ENCODE peak calls at places on chromosome 2, in six cellular contexts. U is aorta; S is CD8-positive, alpha-beta T cell; Y is AG04450; V is left ventricle myocardium inferior; F is psoas muscle. H is an unnamed sample. For H3K9me3, the result is how much of the 10 kb centered on the place peaks cover.

GRCh38 chr2:61419129-61419528 is 51.8 kb downstream of the USP34 start:
- DNase-seq in U (no peak), S (no peak), Y (no peak), V (no peak), F (no peak), H (no peak)

GRCh38 chr2:178825183-178825582 is 18.0 kb upstream of the TTN start:
- DNase-seq in U (no peak), S (no peak), Y (no peak), V (no peak), F (no peak), H (no peak)

GRCh38 chr2:62199392-62200125 is 3.6 kb downstream of the B3GNT2 start:
- DNase-seq in U (no peak), S (no peak), Y (no peak), V (no peak), F (no peak), H (no peak)

GRCh38 chr2:222915092-222915957 is 54.5 kb downstream of the ACSL3 start:
- DNase-seq in U (no peak), S (no peak), Y (no peak), V (no peak), F (no peak), H (no peak)

GRCh38 chr2:172430027-172430426 is 2.6 kb downstream of the ITGA6 start:
- DNase-seq in U (no peak), S (no peak), Y (no peak), V (no peak), F (no peak), H (no peak)

GRCh38 chr2:113058998-113059960 is at the start of gene IL36RN:
- DNase-seq in U (no peak), S (no peak), Y (no peak), V (no peak), F (no peak), H (no peak)

GRCh38 chr2:116095636-116096035 is 1653.2 kb downstream of the DPP10 start:
- DNase-seq in U (no peak), S (no peak), Y (no peak), V (no peak), F (no peak), H (no peak)

GRCh38 chr2:150127995-150128394 is 359.5 kb downstream of the RND3 start:
- DNase-seq in U (no peak), S (no peak), Y (no peak), V (no peak), F (no peak), H (no peak)

GRCh38 chr2:30691948-30692828 is 115.1 kb downstream of the CAPN13 start:
- DNase-seq in U (no peak), S (no peak), Y (no peak), V (peak), F (peak), H (no peak)

GRCh38 chr2:182444170-182444569 is 17.3 kb upstream of the PDE1A start:
- DNase-seq in U (no peak), S (no peak), Y (no peak), V (no peak), F (no peak), H (no peak)

GRCh38 chr2:68383778-68384177 is 18.7 kb downstream of the PLEK start:
- DNase-seq in U (no peak), S (no peak), Y (no peak), V (no peak), F (no peak), H (no peak)

GRCh38 chr2:10817413-10817812 is 4.8 kb upstream of the PDIA6 start:
- DNase-seq in U (no peak), S (no peak), Y (no peak), V (no peak), F (no peak), H (no peak)

GRCh38 chr2:20900052-20900636 is 77.2 kb upstream of the LDAH start:
- DNase-seq in U (no peak), S (no peak), Y (no peak), V (no peak), F (no peak), H (no peak)

GRCh38 chr2:210792000-210792399 is 235.6 kb downstream of the CPS1 start:
- DNase-seq in U (no peak), S (no peak), Y (no peak), V (no peak), F (no peak), H (no peak)

GRCh38 chr2:47645246-47645645 is 137.7 kb upstream of the MSH6 start:
- DNase-seq in U (no peak), S (no peak), Y (no peak), V (no peak), F (no peak), H (no peak)

GRCh38 chr2:157303612-157304011 is 22.0 kb downstream of the ERMN start:
- DNase-seq in U (no peak), S (no peak), Y (no peak), V (no peak), F (no peak), H (no peak)

GRCh38 chr2:108363900-108364225 is 13.9 kb upstream of the SULT1C4 start:
- DNase-seq in U (no peak), S (no peak), Y (no peak), V (no peak), F (no peak), H (no peak)

GRCh38 chr2:221570321-221571107 is 1.6 kb downstream of the EPHA4 start:
- DNase-seq in U (peak), S (no peak), Y (no peak), V (no peak), F (peak), H (peak)

GRCh38 chr2:233819884-233820765 is 34.2 kb downstream of the HJURP start:
- DNase-seq in U (peak), S (no peak), Y (no peak), V (no peak), F (no peak), H (no peak)

GRCh38 chr2:176999331-176999730 is 213.3 kb upstream of the HNRNPA3 start:
- DNase-seq in U (no peak), S (no peak), Y (no peak), V (no peak), F (no peak), H (peak)

GRCh38 chr2:110959233-110959632 is 161.5 kb upstream of the BCL2L11 start:
- DNase-seq in U (no peak), S (no peak), Y (no peak), V (no peak), F (no peak), H (no peak)

GRCh38 chr2:196170681-196171247 is 614 bp downstream of the STK17B start:
- DNase-seq in U (peak), S (no peak), Y (peak), V (peak), F (peak), H (peak)

GRCh38 chr2:25620077-25620476 is 53.3 kb downstream of the DTNB start:
- DNase-seq in U (no peak), S (no peak), Y (no peak), V (no peak), F (no peak), H (no peak)

GRCh38 chr2:25617948-25618646 is 55.3 kb downstream of the DTNB start:
- DNase-seq in U (no peak), S (no peak), Y (peak), V (no peak), F (no peak), H (peak)

GRCh38 chr2:25620711-25621110 is 52.7 kb downstream of the DTNB start:
- DNase-seq in U (no peak), S (no peak), Y (no peak), V (no peak), F (no peak), H (no peak)

GRCh38 chr2:25619187-25619586 is 54.2 kb downstream of the DTNB start:
- DNase-seq in U (no peak), S (no peak), Y (no peak), V (no peak), F (no peak), H (no peak)

GRCh38 chr2:25618676-25619075 is 54.7 kb downstream of the DTNB start:
- DNase-seq in U (no peak), S (no peak), Y (no peak), V (no peak), F (no peak), H (no peak)
- H3K27ac ChIP-seq in U (no peak), S (no peak), Y (no peak), V (peak), F (peak), H (no peak)

GRCh38 chr2:88686320-88686719 is 5.2 kb upstream of the RPIA start:
- DNase-seq in U (no peak), S (no peak), Y (no peak), V (no peak), F (no peak), H (no peak)
- H3K9me3 ChIP-seq in U (under half), S (under half), Y (under half), V (under half), F (under half), H (under half)

GRCh38 chr2:201448701-201449100 is 2.6 kb downstream of the TRAK2 start:
- DNase-seq in U (no peak), S (no peak), Y (no peak), V (no peak), F (no peak), H (no peak)
- H3K4me3 ChIP-seq in U (no peak), S (no peak), Y (no peak), V (peak), F (no peak), H (no peak)

DNA sequence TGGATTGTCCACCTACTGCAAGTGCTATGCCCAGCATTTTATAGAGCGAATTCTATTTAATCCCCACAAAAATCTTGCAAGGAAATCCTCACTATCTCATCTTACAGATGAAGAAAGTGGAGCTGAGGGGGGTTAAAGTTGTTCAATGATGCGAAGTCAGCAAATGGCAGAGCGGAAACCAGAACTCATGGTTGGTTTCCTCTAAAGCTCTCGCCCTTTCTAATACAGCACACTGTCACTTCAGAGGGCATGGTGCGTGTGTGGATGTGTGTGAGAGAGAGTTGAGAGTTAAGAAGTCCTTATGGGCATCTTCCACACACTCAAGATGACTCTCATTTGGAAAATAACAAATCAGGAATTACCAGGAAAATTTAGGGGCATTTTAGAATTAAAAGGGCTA is 78.4 kb downstream of the TGFA start:
- DNase-seq in U (no peak), S (no peak), Y (no peak), V (no peak), F (no peak), H (no peak)
- H3K27ac ChIP-seq in U (no peak), S (no peak), Y (no peak), V (no peak), F (no peak), H (no peak)

GRCh38 chr2:2837768-2838547 is 506.9 kb upstream of the MYT1L start:
- DNase-seq in U (no peak), S (no peak), Y (no peak), V (no peak), F (no peak), H (no peak)
- H3K9me3 ChIP-seq in U (under half), S (under half), Y (half or more), V (under half), F (under half), H (under half)

DNA sequence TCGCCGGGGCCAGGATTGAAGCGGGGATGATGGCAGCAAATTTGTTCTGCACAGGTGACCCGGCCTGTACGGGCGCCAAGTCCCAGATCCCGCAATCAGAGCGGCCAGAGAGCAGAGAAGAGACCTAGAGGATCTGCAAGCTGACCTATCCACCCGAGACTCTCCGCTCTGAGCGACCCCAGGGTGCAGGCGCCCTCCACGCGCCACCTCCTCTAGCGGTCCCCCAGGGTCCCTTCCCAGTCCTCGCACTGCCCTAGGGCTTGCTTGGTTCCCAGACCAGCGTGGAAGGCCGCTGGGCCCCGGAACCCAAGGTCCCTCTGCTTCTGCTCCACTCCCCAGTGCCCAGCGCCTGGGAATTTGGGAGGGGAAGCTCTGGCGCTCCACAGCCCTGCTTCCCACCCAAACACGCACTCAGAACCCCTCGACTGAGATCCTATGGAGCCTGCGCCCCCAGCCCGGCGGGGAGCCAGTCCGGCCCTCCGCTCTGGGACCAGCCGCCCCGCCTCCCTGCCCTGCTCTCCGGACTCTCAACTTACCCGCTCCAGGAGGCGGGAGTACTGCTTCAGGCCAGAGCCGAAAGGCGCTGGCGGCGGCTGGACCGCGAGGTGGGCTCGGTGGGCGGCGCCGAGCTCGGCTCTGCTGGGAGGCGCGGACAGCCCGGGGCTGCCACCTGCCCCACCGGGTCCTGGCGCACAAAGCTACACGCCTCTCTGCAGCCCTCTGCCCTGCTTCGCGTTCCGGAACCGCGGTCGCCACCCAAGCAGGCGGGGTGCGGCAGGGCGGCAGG is 3.0 kb upstream of the SIX3 start:
- DNase-seq in U (peak), S (no peak), Y (no peak), V (no peak), F (no peak), H (no peak)
- H3K4me3 ChIP-seq in U (no peak), S (no peak), Y (no peak), V (peak), F (peak), H (peak)